ENCODE peak calls at places on chromosomes 7 and 10, in eight cellular contexts. E, G, M, L, F, K, D and B are unnamed samples.

GRCh38 chr7:129769866-129770808 is 158.6 kb downstream of the NRF1 start:
- DNase-seq in E (no peak), G (no peak), M (no peak), L (no peak), F (no peak), K (no peak), D (no peak), B (no peak)

GRCh38 chr7:81284576-81284975 is 365.7 kb upstream of the SEMA3C start:
- DNase-seq in E (no peak), G (no peak), M (no peak), L (no peak), F (no peak), K (no peak), D (no peak), B (no peak)

GRCh38 chr10:24440817-24441790 is 232.2 kb downstream of the KIAA1217 start:
- DNase-seq in E (no peak), G (no peak), M (no peak), L (no peak), F (no peak), K (no peak), D (no peak), B (no peak)

GRCh38 chr7:127214956-127215355 is 37.8 kb downstream of the GRM8 start:
- DNase-seq in E (no peak), G (no peak), M (no peak), L (no peak), F (no peak), K (no peak), D (no peak), B (no peak)

GRCh38 chr7:123184271-123184670 is 15.5 kb downstream of the SLC13A1 start:
- DNase-seq in E (no peak), G (no peak), M (no peak), L (no peak), F (no peak), K (no peak), D (no peak), B (no peak)

GRCh38 chr10:102117391-102118159 is 2.6 kb downstream of the LDB1 start:
- DNase-seq in E (peak; percentile 82), G (peak; percentile 86), M (peak; percentile 36), L (peak; percentile 83), F (peak; percentile 51), K (peak; percentile 89), D (peak; percentile 89), B (peak; percentile 90)

GRCh38 chr7:68038621-68039314 is 1042.1 kb downstream of the TYW1 start:
- DNase-seq in E (no peak), G (no peak), M (no peak), L (no peak), F (no peak), K (no peak), D (no peak), B (no peak)

GRCh38 chr10:53839437-53840039 is 961.5 kb downstream of the PCDH15 start:
- DNase-seq in E (no peak), G (no peak), M (no peak), L (no peak), F (peak; percentile 49), K (no peak), D (no peak), B (no peak)

GRCh38 chr10:79397575-79398303 is 47.7 kb downstream of the ZCCHC24 start:
- DNase-seq in E (no peak), G (no peak), M (no peak), L (no peak), F (no peak), K (no peak), D (no peak), B (no peak)

DNA sequence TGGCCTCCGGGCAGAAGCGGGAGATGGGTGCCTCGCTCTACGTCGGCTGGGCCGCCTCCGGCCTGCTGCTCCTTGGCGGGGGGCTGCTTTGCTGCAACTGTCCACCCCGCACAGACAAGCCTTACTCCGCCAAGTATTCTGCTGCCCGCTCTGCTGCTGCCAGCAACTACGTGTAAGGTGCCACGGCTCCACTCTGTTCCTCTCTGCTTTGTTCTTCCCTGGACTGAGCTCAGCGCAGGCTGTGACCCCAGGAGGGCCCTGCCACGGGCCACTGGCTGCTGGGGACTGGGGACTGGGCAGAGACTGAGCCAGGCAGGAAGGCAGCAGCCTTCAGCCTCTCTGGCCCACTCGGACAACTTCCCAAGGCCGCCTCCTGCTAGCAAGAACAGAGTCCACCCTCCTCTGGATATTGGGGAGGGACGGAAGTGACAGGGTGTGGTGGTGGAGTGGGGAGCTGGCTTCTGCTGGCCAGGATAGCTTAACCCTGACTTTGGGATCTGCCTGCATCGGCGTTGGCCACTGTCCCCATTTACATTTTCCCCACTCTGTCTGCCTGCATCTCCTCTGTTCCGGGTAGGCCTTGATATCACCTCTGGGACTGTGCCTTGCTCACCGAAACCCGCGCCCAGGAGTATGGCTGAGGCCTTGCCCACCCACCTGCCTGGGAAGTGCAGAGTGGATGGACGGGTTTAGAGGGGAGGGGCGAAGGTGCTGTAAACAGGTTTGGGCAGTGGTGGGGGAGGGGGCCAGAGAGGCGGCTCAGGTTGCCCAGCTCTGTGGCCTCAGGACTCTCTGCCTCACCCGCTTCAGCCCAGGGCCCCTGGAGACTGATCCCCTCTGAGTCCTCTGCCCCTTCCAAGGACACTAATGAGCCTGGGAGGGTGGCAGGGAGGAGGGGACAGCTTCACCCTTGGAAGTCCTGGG is 1.1 kb downstream of the CLDN4 start:
- DNase-seq in E (peak; percentile 93), G (peak; percentile 92), M (no peak), L (peak; percentile 95), F (no peak), K (peak; percentile 39), D (peak; percentile 96), B (peak; percentile 98)
- H3K4me1 ChIP-seq in E (peaks cover 31% of the 10 kb centered on the region), G (peaks cover 34% of the 10 kb centered on the region), M (peaks cover 11% of the 10 kb centered on the region), L (peaks cover 3% of the 10 kb centered on the region), F (no peaks in the 10 kb centered on the region), K (peaks cover 13% of the 10 kb centered on the region), D (peaks cover 3% of the 10 kb centered on the region), B (peaks cover 50% of the 10 kb centered on the region)

GRCh38 chr7:44086627-44087026 is 4.3 kb upstream of the POLM start:
- DNase-seq in E (no peak), G (no peak), M (no peak), L (no peak), F (no peak), K (no peak), D (no peak), B (no peak)
- H3K4me1 ChIP-seq in E (no peaks in the 10 kb centered on the region), G (peaks cover 17% of the 10 kb centered on the region), M (no peaks in the 10 kb centered on the region), L (no peaks in the 10 kb centered on the region), F (peaks cover 6% of the 10 kb centered on the region), K (peaks cover 23% of the 10 kb centered on the region), D (no peaks in the 10 kb centered on the region), B (peaks cover under 1% of the 10 kb centered on the region)

DNA sequence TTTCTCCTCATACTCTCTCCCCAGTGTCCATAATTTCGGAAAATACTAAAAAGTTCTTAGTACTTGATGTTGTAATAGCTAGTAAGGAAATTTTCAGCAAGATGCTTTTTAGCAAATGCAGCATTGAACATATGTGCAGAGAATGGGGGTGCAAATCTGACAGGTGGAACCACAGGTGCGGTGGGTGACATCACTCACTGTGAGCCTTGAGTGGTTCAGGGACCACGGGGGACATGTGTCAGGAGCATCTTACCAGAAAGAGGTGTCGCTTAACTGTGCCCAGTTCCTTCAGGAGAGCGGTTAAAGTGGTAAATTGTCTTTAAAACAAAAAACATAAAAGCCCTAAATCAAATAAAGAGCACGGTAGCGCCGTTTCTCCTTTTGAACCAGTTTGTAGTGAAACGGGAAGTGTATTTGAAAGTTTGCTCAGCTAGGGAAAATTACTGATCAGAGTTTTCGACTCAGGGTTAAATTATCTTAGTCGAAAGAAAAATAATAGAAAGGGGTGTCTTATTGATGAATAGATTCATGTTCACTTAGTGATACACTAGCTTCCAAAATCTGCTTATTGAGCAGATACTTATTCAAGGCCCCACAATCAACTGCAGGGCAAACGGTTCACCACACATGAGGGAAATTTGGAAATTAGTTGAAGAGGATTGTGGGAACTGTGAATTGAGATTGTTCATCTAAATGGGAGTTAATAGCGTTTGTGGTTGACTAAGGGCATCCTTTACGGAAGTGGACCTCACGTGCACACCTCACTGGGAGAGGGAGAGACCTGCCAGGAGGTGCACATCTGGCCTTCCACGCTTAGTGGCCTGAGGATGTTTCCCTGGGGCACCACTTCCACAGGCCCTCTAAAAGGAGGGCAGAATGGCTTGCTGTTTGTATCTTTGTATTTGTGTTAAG is 12.7 kb downstream of the CUL1 start:
- DNase-seq in E (no peak), G (no peak), M (no peak), L (no peak), F (no peak), K (no peak), D (no peak), B (no peak)
- H3K4me1 ChIP-seq in E (no peaks in the 10 kb centered on the region), G (peaks cover 71% of the 10 kb centered on the region), M (peaks cover 23% of the 10 kb centered on the region), L (no peaks in the 10 kb centered on the region), F (peaks cover 20% of the 10 kb centered on the region), K (peaks cover 8% of the 10 kb centered on the region), D (peaks cover 2% of the 10 kb centered on the region), B (peaks cover 31% of the 10 kb centered on the region)

DNA sequence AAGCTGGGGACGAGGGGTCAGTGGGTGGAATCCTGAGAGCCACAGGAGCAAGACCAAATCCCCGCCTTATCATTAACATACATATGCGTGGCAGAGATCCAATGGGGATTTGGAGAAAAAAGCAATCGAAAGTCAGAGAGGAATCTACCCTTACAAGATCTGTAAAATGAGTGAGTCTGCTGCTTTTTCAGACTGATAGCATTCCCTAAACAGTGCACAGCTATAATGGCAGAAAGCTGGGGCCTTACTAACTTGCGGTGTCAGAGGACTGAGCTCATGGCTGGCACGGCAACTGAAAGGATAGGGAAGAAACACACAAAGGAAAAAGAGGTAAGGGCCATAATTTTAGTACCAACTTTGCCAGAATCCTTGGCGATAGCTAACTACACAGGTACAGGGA is 25.1 kb downstream of the GPR22 start:
- DNase-seq in E (no peak), G (no peak), M (no peak), L (no peak), F (no peak), K (no peak), D (no peak), B (no peak)
- H3K4me1 ChIP-seq in E (no peaks in the 10 kb centered on the region), G (no peaks in the 10 kb centered on the region), M (no peaks in the 10 kb centered on the region), L (no peaks in the 10 kb centered on the region), F (no peaks in the 10 kb centered on the region), K (no peaks in the 10 kb centered on the region), D (no peaks in the 10 kb centered on the region), B (peaks cover 5% of the 10 kb centered on the region)

DNA sequence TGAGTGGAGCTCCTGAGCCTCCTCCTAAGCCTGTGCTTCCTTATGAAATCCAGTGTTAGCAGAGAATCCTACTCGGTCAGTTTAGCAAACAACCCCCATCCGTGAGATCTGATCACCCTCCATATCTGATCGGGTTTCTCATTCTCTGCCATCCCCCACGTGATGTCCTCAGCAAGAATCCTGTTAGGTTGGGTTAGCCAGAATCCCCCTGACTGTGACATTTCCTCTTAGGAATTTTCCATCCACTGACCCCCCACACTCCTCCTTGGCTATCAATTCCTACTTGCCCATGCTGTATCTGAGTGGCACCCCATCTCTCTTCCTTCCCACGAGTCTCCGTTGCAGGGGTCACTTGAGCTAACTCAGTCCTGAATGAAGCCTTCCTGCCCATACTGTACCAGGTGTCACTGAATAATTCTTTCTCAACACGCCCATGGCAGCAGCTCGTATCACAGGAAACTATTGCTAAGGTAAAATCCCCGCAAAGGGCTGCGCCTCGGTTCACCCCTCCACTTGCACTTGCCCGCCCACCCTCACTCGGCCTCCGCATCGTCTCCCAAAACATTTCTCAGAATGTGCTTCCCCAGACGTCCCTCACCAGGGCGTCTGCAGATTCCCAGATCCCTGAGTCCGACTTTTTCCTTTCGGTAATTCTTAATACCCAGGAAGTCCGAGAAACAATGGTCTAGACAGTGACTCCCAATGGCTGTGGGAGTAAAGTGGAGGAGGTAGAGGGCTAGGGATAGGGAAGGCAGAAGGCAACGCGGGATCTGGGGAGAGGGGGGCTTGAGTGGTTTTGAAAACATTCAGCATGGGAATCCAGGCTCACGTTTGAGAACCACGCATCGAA is 44.0 kb downstream of the MYOF start:
- DNase-seq in E (no peak), G (no peak), M (no peak), L (no peak), F (no peak), K (no peak), D (no peak), B (peak; percentile 14)
- H3K4me1 ChIP-seq in E (peaks cover 27% of the 10 kb centered on the region), G (peaks cover 96% of the 10 kb centered on the region), M (no peaks in the 10 kb centered on the region), L (peaks cover 21% of the 10 kb centered on the region), F (peaks cover 72% of the 10 kb centered on the region), K (peaks cover 33% of the 10 kb centered on the region), D (peaks cover 23% of the 10 kb centered on the region), B (peaks cover 47% of the 10 kb centered on the region)